ENCODE peak calls at places on chromosome 12, in six cellular contexts. One of them, this sample, is unnamed.

GRCh38 chr12:27521066-27521465 is 2.9 kb upstream of the PPFIBP1 start:
- DNase-seq in AG09309: no peak
- DNase-seq in lower leg skin: no peak
- DNase-seq in left lung: no peak
- DNase-seq in DND-41: no peak
- DNase-seq in uterus: peak
- DNase-seq in this sample: no peak

GRCh38 chr12:19574606-19575005 is 135.3 kb downstream of the AEBP2 start:
- DNase-seq in AG09309: no peak
- DNase-seq in lower leg skin: no peak
- DNase-seq in left lung: no peak
- DNase-seq in DND-41: no peak
- DNase-seq in uterus: no peak
- DNase-seq in this sample: peak

GRCh38 chr12:72889791-72890190 is 617.6 kb downstream of the TRHDE start:
- DNase-seq in AG09309: no peak
- DNase-seq in lower leg skin: no peak
- DNase-seq in left lung: no peak
- DNase-seq in DND-41: no peak
- DNase-seq in uterus: no peak
- DNase-seq in this sample: no peak

GRCh38 chr12:90683871-90684270 is 271.1 kb downstream of the CCER1 start:
- DNase-seq in AG09309: no peak
- DNase-seq in lower leg skin: no peak
- DNase-seq in left lung: no peak
- DNase-seq in DND-41: no peak
- DNase-seq in uterus: no peak
- DNase-seq in this sample: no peak

GRCh38 chr12:130951636-130952035 is 2.1 kb upstream of the ADGRD1 start:
- DNase-seq in AG09309: no peak
- DNase-seq in lower leg skin: no peak
- DNase-seq in left lung: no peak
- DNase-seq in DND-41: no peak
- DNase-seq in uterus: no peak
- DNase-seq in this sample: no peak

GRCh38 chr12:106342397-106343212 is 14.9 kb upstream of the POLR3B start:
- DNase-seq in AG09309: peak
- DNase-seq in lower leg skin: peak
- DNase-seq in left lung: no peak
- DNase-seq in DND-41: no peak
- DNase-seq in uterus: peak
- DNase-seq in this sample: no peak

GRCh38 chr12:65152012-65152411 is 17.4 kb upstream of the LEMD3 start:
- DNase-seq in AG09309: no peak
- DNase-seq in lower leg skin: no peak
- DNase-seq in left lung: no peak
- DNase-seq in DND-41: no peak
- DNase-seq in uterus: no peak
- DNase-seq in this sample: no peak

GRCh38 chr12:54479421-54479820 is 6.0 kb upstream of the GTSF1 start:
- DNase-seq in AG09309: peak
- DNase-seq in lower leg skin: no peak
- DNase-seq in left lung: no peak
- DNase-seq in DND-41: no peak
- DNase-seq in uterus: no peak
- DNase-seq in this sample: no peak

GRCh38 chr12:119980247-119980646 is 8.8 kb upstream of the BICDL1 start:
- DNase-seq in AG09309: no peak
- DNase-seq in lower leg skin: no peak
- DNase-seq in left lung: no peak
- DNase-seq in DND-41: no peak
- DNase-seq in uterus: no peak
- DNase-seq in this sample: no peak

GRCh38 chr12:106883421-106883820 is 72.3 kb upstream of the TMEM263 start:
- DNase-seq in AG09309: no peak
- DNase-seq in lower leg skin: no peak
- DNase-seq in left lung: no peak
- DNase-seq in DND-41: no peak
- DNase-seq in uterus: no peak
- DNase-seq in this sample: no peak

GRCh38 chr12:75099215-75099614 is 110.4 kb downstream of the KCNC2 start:
- DNase-seq in AG09309: no peak
- DNase-seq in lower leg skin: no peak
- DNase-seq in left lung: no peak
- DNase-seq in DND-41: no peak
- DNase-seq in uterus: no peak
- DNase-seq in this sample: no peak

GRCh38 chr12:117342682-117343081 is 18.7 kb downstream of the NOS1 start:
- DNase-seq in AG09309: no peak
- DNase-seq in lower leg skin: no peak
- DNase-seq in left lung: no peak
- DNase-seq in DND-41: no peak
- DNase-seq in uterus: no peak
- DNase-seq in this sample: no peak

GRCh38 chr12:7075931-7076330 is 15.4 kb downstream of the C1S start:
- DNase-seq in AG09309: peak
- DNase-seq in lower leg skin: peak
- DNase-seq in left lung: no peak
- DNase-seq in DND-41: no peak
- DNase-seq in uterus: no peak
- DNase-seq in this sample: no peak

GRCh38 chr12:20800160-20800559 is 10.3 kb upstream of the SLCO1B3 start:
- DNase-seq in AG09309: no peak
- DNase-seq in lower leg skin: no peak
- DNase-seq in left lung: no peak
- DNase-seq in DND-41: no peak
- DNase-seq in uterus: no peak
- DNase-seq in this sample: peak

GRCh38 chr12:64682572-64683277 is 72.4 kb downstream of the RASSF3 start:
- DNase-seq in AG09309: peak
- DNase-seq in lower leg skin: peak
- DNase-seq in left lung: no peak
- DNase-seq in DND-41: no peak
- DNase-seq in uterus: peak
- DNase-seq in this sample: no peak

GRCh38 chr12:45232771-45233372 is 17.0 kb downstream of the ANO6 start:
- DNase-seq in AG09309: peak
- DNase-seq in lower leg skin: no peak
- DNase-seq in left lung: no peak
- DNase-seq in DND-41: no peak
- DNase-seq in uterus: peak
- DNase-seq in this sample: peak

GRCh38 chr12:113075137-113075683 is 18.7 kb downstream of the DTX1 start:
- DNase-seq in AG09309: no peak
- DNase-seq in lower leg skin: no peak
- DNase-seq in left lung: no peak
- DNase-seq in DND-41: peak
- DNase-seq in uterus: no peak
- DNase-seq in this sample: peak

GRCh38 chr12:112807452-112807851 is 15.9 kb downstream of the RPH3A start:
- DNase-seq in AG09309: no peak
- DNase-seq in lower leg skin: no peak
- DNase-seq in left lung: no peak
- DNase-seq in DND-41: no peak
- DNase-seq in uterus: no peak
- DNase-seq in this sample: no peak

GRCh38 chr12:20588057-20588456 is 107.1 kb upstream of the SLCO1C1 start:
- DNase-seq in AG09309: no peak
- DNase-seq in lower leg skin: no peak
- DNase-seq in left lung: no peak
- DNase-seq in DND-41: no peak
- DNase-seq in uterus: no peak
- DNase-seq in this sample: no peak

GRCh38 chr12:49636979-49637378 is 13.6 kb downstream of the PRPF40B start:
- DNase-seq in AG09309: peak
- DNase-seq in lower leg skin: peak
- DNase-seq in left lung: no peak
- DNase-seq in DND-41: peak
- DNase-seq in uterus: peak
- DNase-seq in this sample: peak

GRCh38 chr12:131454418-131455217 is 256.3 kb upstream of the SFSWAP start:
- DNase-seq in AG09309: no peak
- DNase-seq in lower leg skin: peak
- DNase-seq in left lung: peak
- DNase-seq in DND-41: peak
- DNase-seq in uterus: no peak
- DNase-seq in this sample: peak

GRCh38 chr12:110933326-110933974 is 13.1 kb upstream of the MYL2 start:
- DNase-seq in AG09309: no peak
- DNase-seq in lower leg skin: peak
- DNase-seq in left lung: no peak
- DNase-seq in DND-41: no peak
- DNase-seq in uterus: no peak
- DNase-seq in this sample: no peak

GRCh38 chr12:130044991-130045621 is 117.2 kb upstream of the FZD10 start:
- DNase-seq in AG09309: no peak
- DNase-seq in lower leg skin: no peak
- DNase-seq in left lung: no peak
- DNase-seq in DND-41: no peak
- DNase-seq in uterus: no peak
- DNase-seq in this sample: no peak

GRCh38 chr12:58503731-58504520 is 416.4 kb downstream of the LRIG3 start:
- DNase-seq in AG09309: no peak
- DNase-seq in lower leg skin: no peak
- DNase-seq in left lung: no peak
- DNase-seq in DND-41: no peak
- DNase-seq in uterus: no peak
- DNase-seq in this sample: no peak

GRCh38 chr12:8553088-8553627 is 12.5 kb upstream of the CLEC4E start:
- DNase-seq in AG09309: no peak
- DNase-seq in lower leg skin: no peak
- DNase-seq in left lung: no peak
- DNase-seq in DND-41: no peak
- DNase-seq in uterus: no peak
- DNase-seq in this sample: no peak

GRCh38 chr12:114480309-114481199 is 74.6 kb upstream of the TBX5 start:
- DNase-seq in AG09309: no peak
- DNase-seq in lower leg skin: no peak
- DNase-seq in left lung: no peak
- DNase-seq in DND-41: no peak
- DNase-seq in uterus: no peak
- DNase-seq in this sample: no peak

GRCh38 chr12:100545092-100545491 is 28.4 kb upstream of the GAS2L3 start:
- DNase-seq in AG09309: peak
- DNase-seq in lower leg skin: no peak
- DNase-seq in left lung: no peak
- DNase-seq in DND-41: no peak
- DNase-seq in uterus: no peak
- DNase-seq in this sample: no peak

GRCh38 chr12:62106547-62107175 is 153.5 kb upstream of the USP15 start:
- DNase-seq in AG09309: no peak
- DNase-seq in lower leg skin: no peak
- DNase-seq in left lung: no peak
- DNase-seq in DND-41: no peak
- DNase-seq in uterus: no peak
- DNase-seq in this sample: no peak

GRCh38 chr12:62098131-62098530 is 162.1 kb upstream of the USP15 start:
- DNase-seq in AG09309: no peak
- DNase-seq in lower leg skin: no peak
- DNase-seq in left lung: no peak
- DNase-seq in DND-41: no peak
- DNase-seq in uterus: no peak
- DNase-seq in this sample: no peak

DNA sequence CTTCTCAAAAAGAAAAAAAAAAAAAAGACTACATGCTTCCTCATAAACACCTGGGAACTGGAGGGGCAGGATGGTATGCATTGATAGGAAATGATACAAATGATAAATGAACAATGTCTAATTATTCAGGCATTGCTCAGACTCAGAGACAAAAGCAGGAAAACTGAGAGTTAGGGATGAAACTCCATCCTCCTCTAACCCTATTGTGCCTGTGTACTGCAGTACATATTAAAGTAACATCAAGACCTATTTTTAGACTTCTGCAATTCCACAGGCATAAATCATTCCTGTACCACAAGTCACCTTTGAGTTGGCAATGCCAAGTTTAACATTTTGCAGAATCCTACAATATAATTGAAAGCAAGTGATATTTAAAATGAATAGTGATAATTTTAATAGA is 156.5 kb upstream of the USP15 start:
- DNase-seq in AG09309: no peak
- DNase-seq in lower leg skin: no peak
- DNase-seq in left lung: no peak
- DNase-seq in DND-41: no peak
- DNase-seq in uterus: no peak
- DNase-seq in this sample: no peak
- H3K4me3 ChIP-seq in AG09309: no peak
- H3K4me3 ChIP-seq in lower leg skin: no peak
- H3K4me3 ChIP-seq in left lung: no peak
- H3K4me3 ChIP-seq in DND-41: no peak
- H3K4me3 ChIP-seq in uterus: no peak
- H3K4me3 ChIP-seq in this sample: no peak

GRCh38 chr12:97943359-97943758 is 480.8 kb downstream of the RMST start:
- DNase-seq in AG09309: no peak
- DNase-seq in lower leg skin: no peak
- DNase-seq in left lung: no peak
- DNase-seq in DND-41: no peak
- DNase-seq in uterus: no peak
- DNase-seq in this sample: no peak
- TF ChIP-seq CTCF in AG09309: no peak
- TF ChIP-seq CTCF in lower leg skin: no peak
- TF ChIP-seq CTCF in left lung: no peak
- TF ChIP-seq CTCF in DND-41: peak
- TF ChIP-seq CTCF in uterus: no peak
- TF ChIP-seq CTCF in this sample: no peak

GRCh38 chr12:105085537-105085936 is 1.3 kb upstream of the ALDH1L2 start:
- DNase-seq in AG09309: no peak
- DNase-seq in lower leg skin: no peak
- DNase-seq in left lung: no peak
- DNase-seq in DND-41: no peak
- DNase-seq in uterus: no peak
- DNase-seq in this sample: no peak

GRCh38 chr12:105083551-105084105 is 630 bp downstream of the ALDH1L2 start:
- DNase-seq in AG09309: no peak
- DNase-seq in lower leg skin: peak
- DNase-seq in left lung: peak
- DNase-seq in DND-41: no peak
- DNase-seq in uterus: peak
- DNase-seq in this sample: peak

GRCh38 chr12:105079011-105079570 is 5.2 kb downstream of the ALDH1L2 start:
- DNase-seq in AG09309: no peak
- DNase-seq in lower leg skin: no peak
- DNase-seq in left lung: no peak
- DNase-seq in DND-41: no peak
- DNase-seq in uterus: no peak
- DNase-seq in this sample: no peak

GRCh38 chr12:105084251-105085250 is at the start of gene ALDH1L2:
- DNase-seq in AG09309: peak
- DNase-seq in lower leg skin: peak
- DNase-seq in left lung: peak
- DNase-seq in DND-41: no peak
- DNase-seq in uterus: peak
- DNase-seq in this sample: peak

GRCh38 chr12:105083041-105083440 is 1.2 kb downstream of the ALDH1L2 start:
- DNase-seq in AG09309: no peak
- DNase-seq in lower leg skin: no peak
- DNase-seq in left lung: no peak
- DNase-seq in DND-41: no peak
- DNase-seq in uterus: no peak
- DNase-seq in this sample: no peak
- H3K4me3 ChIP-seq in AG09309: peak
- H3K4me3 ChIP-seq in lower leg skin: no peak
- H3K4me3 ChIP-seq in left lung: peak
- H3K4me3 ChIP-seq in DND-41: no peak
- H3K4me3 ChIP-seq in uterus: no peak
- H3K4me3 ChIP-seq in this sample: peak

GRCh38 chr12:51269174-51270066 is 795 bp downstream of the SMAGP start:
- DNase-seq in AG09309: no peak
- DNase-seq in lower leg skin: peak
- DNase-seq in left lung: peak
- DNase-seq in DND-41: peak
- DNase-seq in uterus: peak
- DNase-seq in this sample: peak
- TF ChIP-seq CTCF in AG09309: peak
- TF ChIP-seq CTCF in lower leg skin: no peak
- TF ChIP-seq CTCF in left lung: peak
- TF ChIP-seq CTCF in DND-41: peak
- TF ChIP-seq CTCF in uterus: no peak
- TF ChIP-seq CTCF in this sample: peak